ENCODE peak calls at places on chromosomes 5 and 9, in seven cellular contexts. Y is PC-9; H is breast epithelium; J is activated naive CD8-positive, alpha-beta T cell treated with anti-CD3 and anti-CD28 coated beads, Interleukin-2, amount 10 ng/mL, durations not matched to agents 7 days and 5 days; C is stimulated activated CD8-positive, alpha-beta memory T cell treated with anti-CD3 and anti-CD28 coated beads, Interleukin-2, amount 100 ng/mL, for 48 hours; T is HEK293T; U is activated CD4-positive, CD25-positive, alpha-beta regulatory T cell. Q is an unnamed sample.

GRCh38 chr5:43312699-43313034 is 545 bp downstream of the HMGCS1 start:
- DNase-seq in U (no peak), J (no peak), T (no peak), Y (no peak), H (no peak), C (no peak), Q (no peak)

GRCh38 chr5:15570491-15570890 is 70.5 kb downstream of the FBXL7 start:
- DNase-seq in C (no peak), Y (no peak), U (no peak), T (no peak), H (no peak), J (no peak), Q (no peak)

GRCh38 chr9:76827286-76828080 is 63.2 kb downstream of the PCA3 start:
- DNase-seq in H (no peak), Y (no peak), C (no peak), T (no peak), U (no peak), J (no peak), Q (no peak)

GRCh38 chr5:77390795-77391194 is 101.3 kb downstream of the WDR41 start:
- DNase-seq in C (no peak), J (no peak), Y (no peak), H (no peak), T (no peak), U (no peak), Q (peak)

GRCh38 chr5:162217037-162217436 is 149.5 kb downstream of the GABRG2 start:
- DNase-seq in J (no peak), Y (no peak), H (no peak), T (no peak), U (no peak), C (no peak), Q (no peak)

GRCh38 chr5:34031117-34031516 is 11.9 kb downstream of the C1QTNF3 start:
- DNase-seq in C (no peak), Y (no peak), U (no peak), T (no peak), H (no peak), J (no peak), Q (no peak)

GRCh38 chr9:68979538-68980314 is 34.2 kb downstream of the PRKACG start:
- DNase-seq in H (no peak), Y (no peak), C (peak), J (peak), T (no peak), U (no peak), Q (no peak)

GRCh38 chr5:10233505-10233904 is 16.2 kb downstream of the ATPSCKMT start:
- DNase-seq in Y (peak), U (no peak), H (no peak), C (no peak), J (no peak), T (peak), Q (peak)

GRCh38 chr9:16385590-16386578 is 484.6 kb downstream of the BNC2 start:
- DNase-seq in H (no peak), J (no peak), U (no peak), C (no peak), T (no peak), Y (peak), Q (peak)

GRCh38 chr5:143311955-143312354 is 91.5 kb downstream of the NR3C1 start:
- DNase-seq in H (no peak), T (no peak), C (no peak), J (no peak), Y (no peak), U (no peak), Q (no peak)

GRCh38 chr5:124951105-124951504 is 204.7 kb upstream of the ZNF608 start:
- DNase-seq in J (no peak), Y (no peak), U (no peak), C (no peak), T (no peak), H (no peak), Q (no peak)

GRCh38 chr5:112996830-112997374 is 20.3 kb downstream of the DCP2 start:
- DNase-seq in J (no peak), U (no peak), C (no peak), H (no peak), T (no peak), Y (no peak), Q (no peak)

GRCh38 chr9:103242025-103242424 is 246.9 kb downstream of the CYLC2 start:
- DNase-seq in C (no peak), J (no peak), U (no peak), Y (no peak), T (no peak), H (no peak), Q (peak)

GRCh38 chr5:53482717-53483638 is 2.5 kb downstream of the FST start:
- DNase-seq in H (no peak), Y (no peak), J (peak), U (no peak), T (no peak), C (peak), Q (no peak)

GRCh38 chr9:132879443-132880310 is 979 bp downstream of the SPACA9 start:
- DNase-seq in C (no peak), Y (no peak), H (no peak), U (no peak), T (no peak), J (no peak), Q (no peak)

GRCh38 chr9:95415158-95415557 is 97.6 kb upstream of the FANCC start:
- DNase-seq in J (no peak), T (no peak), C (no peak), U (no peak), H (no peak), Y (no peak), Q (no peak)

GRCh38 chr9:95429096-95429495 is 87.7 kb downstream of the PTCH1 start:
- DNase-seq in Y (no peak), T (no peak), U (no peak), C (no peak), J (no peak), H (no peak), Q (no peak)